ENCODE peak calls at places on chromosomes 13 and 19, in five cellular contexts. F is psoas muscle, X is stomach, Y is fibroblast of pulmonary artery, L is AG04449. C is an unnamed sample.

GRCh38 chr19:19602136-19602712 is 16.3 kb downstream of the PBX4 start:
- DNase-seq in L (no peak), Y (no peak), F (no peak), X (no peak), C (no peak)

GRCh38 chr19:11168568-11168967 is 13.0 kb upstream of the SPC24 start:
- DNase-seq in F (no peak), Y (peak; percentile 91), X (no peak), L (peak; percentile 82), C (peak; percentile 95)

GRCh38 chr13:43159007-43159406 is 135.6 kb downstream of the DNAJC15 start:
- DNase-seq in F (no peak), Y (peak; percentile 67), L (no peak), X (no peak), C (peak; percentile 57)

GRCh38 chr19:18843960-18844359 is 12.2 kb downstream of the UPF1 start:
- DNase-seq in X (no peak), Y (no peak), L (no peak), F (no peak), C (no peak)

GRCh38 chr19:39024875-39025641 is 7.3 kb downstream of the FBXO27 start:
- DNase-seq in X (no peak), Y (no peak), F (no peak), L (no peak), C (no peak)

GRCh38 chr19:588093-588742 is 1.5 kb upstream of the HCN2 start:
- DNase-seq in L (no peak), X (peak; percentile 70), F (no peak), Y (peak; percentile 74), C (peak; percentile 86)

GRCh38 chr19:54154603-54155345 is 4.7 kb downstream of the LENG1 start:
- DNase-seq in L (no peak), X (no peak), Y (peak; percentile 33), F (no peak), C (no peak)

GRCh38 chr19:16095071-16095571 is 16.6 kb upstream of the RAB8A start:
- DNase-seq in L (no peak), F (no peak), Y (no peak), X (no peak), C (no peak)

GRCh38 chr13:37918116-37919100 is 48.8 kb upstream of the TRPC4 start:
- DNase-seq in F (no peak), Y (no peak), L (no peak), X (no peak), C (no peak)

GRCh38 chr13:24050292-24050711 is 110.2 kb upstream of the SPATA13 start:
- DNase-seq in Y (peak; percentile 69), L (no peak), X (peak; percentile 70), F (no peak), C (peak; percentile 76)

GRCh38 chr13:31027136-31027535 is 94.7 kb downstream of the TEX26 start:
- DNase-seq in X (no peak), F (no peak), L (no peak), Y (no peak), C (no peak)

GRCh38 chr19:55777528-55777927 is 8.6 kb downstream of the RFPL4AL1 start:
- DNase-seq in L (no peak), X (no peak), Y (no peak), F (no peak), C (no peak)

GRCh38 chr13:60402022-60402421 is 5.0 kb downstream of the TDRD3 start:
- DNase-seq in Y (no peak), L (no peak), F (no peak), X (no peak), C (no peak)

GRCh38 chr13:42364613-42365000 is 92.7 kb downstream of the AKAP11 start:
- DNase-seq in F (no peak), Y (peak; percentile 6), X (no peak), L (no peak), C (no peak)

GRCh38 chr19:17777840-17778620 is 16.9 kb upstream of the B3GNT3 start:
- DNase-seq in L (no peak), F (peak; percentile 73), Y (peak; percentile 38), X (peak; percentile 79), C (peak; percentile 30)

GRCh38 chr13:41064493-41064892 is 3.2 kb downstream of the WBP4 start:
- DNase-seq in Y (peak; percentile 70), X (no peak), L (no peak), F (no peak), C (peak; percentile 70)

GRCh38 chr13:25816239-25816638 is 235.6 kb downstream of the SHISA2 start:
- DNase-seq in X (no peak), F (no peak), L (no peak), Y (no peak), C (no peak)

GRCh38 chr19:38737297-38737865 is 6.9 kb downstream of the CAPN12 start:
- DNase-seq in X (no peak), F (no peak), L (no peak), Y (no peak), C (no peak)

GRCh38 chr19:23788415-23788814 is 29.7 kb upstream of the ZNF681 start:
- DNase-seq in X (no peak), L (no peak), Y (no peak), F (no peak), C (no peak)

GRCh38 chr13:108328848-108329247 is 59.3 kb downstream of the TNFSF13B start:
- DNase-seq in Y (no peak), X (no peak), F (no peak), L (no peak), C (no peak)

GRCh38 chr13:27449081-27449603 is 1.2 kb downstream of the MTIF3 start:
- DNase-seq in F (no peak), L (no peak), X (no peak), Y (no peak), C (no peak)

GRCh38 chr19:49870309-49870901 is 3.0 kb upstream of the PNKP start:
- DNase-seq in L (no peak), F (peak; percentile 61), X (no peak), Y (no peak), C (no peak)

GRCh38 chr13:41651413-41652068 is 194.2 kb downstream of the RGCC start:
- DNase-seq in L (no peak), Y (peak; percentile 55), F (no peak), X (no peak), C (peak; percentile 50)

GRCh38 chr13:80030491-80030890 is 310.4 kb downstream of the SPRY2 start:
- DNase-seq in X (no peak), Y (peak; percentile 44), L (no peak), F (no peak), C (no peak)

GRCh38 chr13:80276371-80277289 is 64.3 kb downstream of the SPRY2 start:
- DNase-seq in L (peak; percentile 33), Y (peak; percentile 75), X (no peak), F (no peak), C (peak; percentile 7)

GRCh38 chr19:4052993-4053422 is 13.7 kb downstream of the ZBTB7A start:
- DNase-seq in Y (no peak), F (no peak), L (no peak), X (no peak), C (no peak)

GRCh38 chr13:103531278-103531677 is 465.1 kb upstream of the SLC10A2 start:
- DNase-seq in L (no peak), Y (no peak), F (no peak), X (no peak), C (no peak)

GRCh38 chr19:4229179-4229931 is at the start of gene EBI3:
- DNase-seq in X (no peak), F (no peak), Y (peak; percentile 63), L (peak; percentile 7), C (peak; percentile 40)

GRCh38 chr19:49020931-49021895 is 2.9 kb downstream of the CGB3 start:
- DNase-seq in F (no peak), L (no peak), X (no peak), Y (no peak), C (peak; percentile 34)

GRCh38 chr13:74145249-74145970 is 11.2 kb upstream of the KLF12 start:
- DNase-seq in L (no peak), Y (peak; percentile 65), X (no peak), F (no peak), C (peak; percentile 48)

DNA sequence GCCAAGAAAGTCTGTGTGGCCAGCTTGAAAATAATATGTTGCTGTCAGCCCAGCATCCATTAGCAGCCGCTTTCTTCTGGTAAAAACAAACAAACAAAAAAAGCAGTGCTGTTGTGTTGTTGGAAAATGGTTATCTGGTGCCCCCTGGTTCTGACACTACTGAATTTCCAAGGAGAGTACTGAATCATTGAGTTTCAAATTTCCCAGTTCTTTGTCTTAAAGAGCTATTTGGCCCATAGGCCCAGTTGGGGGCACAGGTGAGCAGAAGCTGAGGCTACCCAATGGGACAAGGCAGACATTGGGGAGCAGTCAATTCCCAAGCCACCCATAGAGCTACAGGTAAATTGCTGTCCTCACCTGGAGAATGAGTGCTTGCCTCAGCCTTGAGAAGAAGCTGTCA is 995.9 kb downstream of the UQCRFS1 start:
- DNase-seq in L (no peak), Y (no peak), F (no peak), X (no peak), C (no peak)
- TF ChIP-seq CTCF in L (no peak), Y (no peak), F (no peak), X (no peak), C (no peak)

GRCh38 chr19:41530184-41530534 is 45.8 kb upstream of the CEACAM21 start:
- DNase-seq in F (no peak), X (no peak), L (no peak), Y (no peak), C (no peak)

GRCh38 chr19:41532526-41532925 is 43.4 kb upstream of the CEACAM21 start:
- DNase-seq in Y (no peak), X (no peak), L (no peak), F (no peak), C (no peak)

GRCh38 chr19:41529484-41530183 is 46.3 kb upstream of the CEACAM21 start:
- DNase-seq in L (no peak), X (no peak), Y (no peak), F (no peak), C (no peak)

GRCh38 chr19:41531438-41532311 is 44.3 kb upstream of the CEACAM21 start:
- DNase-seq in X (peak; percentile 64), Y (peak; percentile 92), F (peak; percentile 81), L (no peak), C (peak; percentile 10)

DNA sequence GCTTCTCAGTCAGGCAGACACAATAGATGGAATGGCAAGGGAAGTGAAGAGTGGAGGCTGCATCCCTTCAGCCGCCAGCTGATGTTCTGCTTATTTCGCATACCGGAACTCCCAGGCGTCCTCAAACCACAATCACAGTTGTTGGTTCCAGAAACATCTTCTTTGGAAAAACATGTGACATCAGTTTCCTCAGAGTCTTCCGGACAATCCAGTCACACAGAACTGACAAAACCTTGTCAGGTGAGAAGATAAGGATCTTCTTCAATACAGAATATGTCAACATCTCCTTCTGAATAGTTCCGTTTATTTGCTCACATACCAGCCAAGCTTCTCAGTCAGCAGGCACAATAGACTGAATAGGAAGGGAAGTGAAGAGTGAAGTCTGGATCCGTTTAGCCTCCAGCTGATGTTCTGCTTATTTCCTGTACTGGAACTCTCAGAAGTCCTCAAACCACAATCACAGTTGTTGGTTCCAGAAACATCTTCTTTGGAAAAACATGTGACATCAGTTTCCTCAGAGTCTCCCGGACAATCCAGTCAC is 45.1 kb upstream of the CEACAM21 start:
- DNase-seq in L (no peak), X (no peak), Y (peak; percentile 31), F (no peak), C (no peak)
- H3K4me3 ChIP-seq in L (no peak overlapping the region), X (no peak overlapping the region), Y (no peak overlapping the region), F (peak overlapping the region; percentile 45), C (no peak overlapping the region)

GRCh38 chr19:12782424-12783225 is 7.3 kb upstream of the HOOK2 start:
- DNase-seq in Y (peak; percentile 92), F (peak; percentile 93), L (no peak), X (peak; percentile 80), C (peak; percentile 90)
- TF ChIP-seq CTCF in Y (no peak), F (peak; percentile 3), L (peak; percentile 31), X (no peak), C (peak; percentile 17)

DNA sequence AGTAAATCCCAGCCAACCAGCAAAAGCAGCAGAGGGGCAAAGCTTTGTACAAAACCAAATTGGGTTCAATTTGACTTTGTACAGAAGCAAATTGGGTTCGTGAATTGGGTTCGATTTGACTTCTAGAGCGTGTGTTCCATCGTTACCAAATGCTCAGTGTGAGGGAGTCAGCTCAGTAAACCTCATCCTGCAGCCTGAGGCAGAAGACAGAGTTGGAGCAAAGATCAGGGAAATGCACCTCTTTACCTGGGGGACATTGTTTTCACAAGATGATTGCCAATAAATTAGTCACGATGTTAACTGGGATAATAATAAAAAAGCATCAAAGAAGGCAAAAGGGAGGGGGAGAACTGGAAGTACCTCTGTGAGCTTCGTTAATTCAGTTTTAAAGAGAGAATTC is 1.5 kb downstream of the RAB20 start:
- DNase-seq in Y (no peak), F (no peak), L (no peak), X (no peak), C (no peak)
- H3K4me3 ChIP-seq in Y (peak overlapping the region; percentile 83), F (peak overlapping the region; percentile 88), L (peak overlapping the region; percentile 30), X (peak overlapping the region; percentile 65), C (peak overlapping the region; percentile 81)